ENCODE peak calls at places on chromosomes 4 and X, in eight cellular contexts. K is activated CD4-positive, alpha-beta T cell treated with anti-CD3 and anti-CD28 coated beads for 1 hour; D is mucosa of descending colon; P is activated CD8-positive, alpha-beta T cell treated with anti-CD3 and anti-CD28 coated beads for 36 hours; W is type B pancreatic cell; L is neural crest cell; R is nephron progenitor cell; E is retina. V is an unnamed sample.

GRCh38 chr4:152486414-152487389 is 49.2 kb downstream of the FBXW7 start:
- DNase-seq in K (no peak), D (no peak), P (no peak), W (no peak), L (no peak), R (no peak), E (peak; percentile 22), V (peak; percentile 36)

GRCh38 chrX:56564182-56564885 is 907 bp downstream of the UBQLN2 start:
- DNase-seq in K (no peak), D (peak; percentile 38), P (peak; percentile 47), W (no peak), L (no peak), R (peak; percentile 5), E (peak; percentile 73), V (peak; percentile 43)

GRCh38 chr4:66852843-66853242 is 692.5 kb downstream of the CENPC start:
- DNase-seq in K (no peak), D (no peak), P (no peak), W (no peak), L (no peak), R (no peak), E (no peak), V (no peak)

GRCh38 chr4:93368968-93369367 is 459.6 kb upstream of the ATOH1 start:
- DNase-seq in K (no peak), D (no peak), P (no peak), W (no peak), L (no peak), R (no peak), E (no peak), V (no peak)

GRCh38 chrX:30570505-30570904 is 7.1 kb downstream of the TASL start:
- DNase-seq in K (no peak), D (no peak), P (no peak), W (no peak), L (no peak), R (no peak), E (peak; percentile 11), V (peak; percentile 8)

GRCh38 chr4:121370729-121371325 is 10.0 kb downstream of the QRFPR start:
- DNase-seq in K (no peak), D (no peak), P (peak; percentile 72), W (no peak), L (peak; percentile 43), R (peak; percentile 28), E (no peak), V (peak; percentile 62)

GRCh38 chrX:110847334-110847733 is 51.7 kb upstream of the CHRDL1 start:
- DNase-seq in K (no peak), D (no peak), P (no peak), W (no peak), L (peak; percentile 40), R (peak; percentile 38), E (peak; percentile 50), V (peak; percentile 82)

GRCh38 chrX:67780694-67781109 is 236.9 kb downstream of the AR start:
- DNase-seq in K (no peak), D (peak; percentile 18), P (peak; percentile 9), W (no peak), L (no peak), R (no peak), E (no peak), V (peak; percentile 57)

GRCh38 chr4:182143822-182144620 is 99.2 kb upstream of the TENM3 start:
- DNase-seq in K (no peak), D (no peak), P (peak; percentile 13), W (peak; percentile 83), L (peak; percentile 51), R (peak; percentile 72), E (peak; percentile 97), V (peak; percentile 95)

GRCh38 chr4:184889683-184890082 is 63.9 kb upstream of the ACSL1 start:
- DNase-seq in K (no peak), D (no peak), P (no peak), W (no peak), L (no peak), R (no peak), E (peak; percentile 14), V (no peak)

GRCh38 chr4:1809754-1810502 is 16.8 kb downstream of the FGFR3 start:
- DNase-seq in K (peak; percentile 52), D (peak; percentile 85), P (peak; percentile 83), W (peak; percentile 88), L (peak; percentile 92), R (peak; percentile 89), E (peak; percentile 91), V (peak; percentile 90)

GRCh38 chr4:90318208-90318607 is 191.0 kb downstream of the CCSER1 start:
- DNase-seq in K (no peak), D (no peak), P (no peak), W (no peak), L (no peak), R (no peak), E (no peak), V (no peak)

GRCh38 chr4:183830438-183830985 is 74.6 kb upstream of the STOX2 start:
- DNase-seq in K (no peak), D (no peak), P (no peak), W (no peak), L (no peak), R (no peak), E (no peak), V (no peak)

GRCh38 chr4:168514249-168514852 is 17.5 kb downstream of the PALLD start:
- DNase-seq in K (no peak), D (no peak), P (peak; percentile 13), W (no peak), L (no peak), R (no peak), E (no peak), V (peak; percentile 51)

GRCh38 chr4:54784188-54784671 is 126.5 kb downstream of the KIT start:
- DNase-seq in K (no peak), D (peak; percentile 58), P (no peak), W (no peak), L (no peak), R (no peak), E (peak; percentile 55), V (peak; percentile 72)

GRCh38 chr4:134278675-134279074 is 77.1 kb upstream of the PABPC4L start:
- DNase-seq in K (no peak), D (no peak), P (no peak), W (no peak), L (no peak), R (no peak), E (no peak), V (no peak)

GRCh38 chr4:106495498-106495897 is 126.9 kb upstream of the GIMD1 start:
- DNase-seq in K (no peak), D (no peak), P (no peak), W (no peak), L (no peak), R (no peak), E (no peak), V (no peak)

GRCh38 chrX:13235930-13236329 is 83.9 kb downstream of the ATXN3L start:
- DNase-seq in K (no peak), D (no peak), P (no peak), W (no peak), L (no peak), R (no peak), E (no peak), V (no peak)

GRCh38 chrX:106300239-106300638 is 132.1 kb downstream of the PWWP3B start:
- DNase-seq in K (no peak), D (no peak), P (no peak), W (no peak), L (no peak), R (no peak), E (no peak), V (no peak)

GRCh38 chr4:168409089-168409801 is 71.0 kb downstream of the DDX60L start:
- DNase-seq in K (no peak), D (no peak), P (no peak), W (no peak), L (no peak), R (no peak), E (no peak), V (no peak)

GRCh38 chrX:130702867-130703707 is 199.9 kb downstream of the ENOX2 start:
- DNase-seq in K (no peak), D (no peak), P (no peak), W (no peak), L (no peak), R (no peak), E (no peak), V (no peak)

GRCh38 chr4:110663738-110664444 is 41.0 kb upstream of the PITX2 start:
- DNase-seq in K (no peak), D (no peak), P (no peak), W (no peak), L (no peak), R (no peak), E (no peak), V (no peak)

GRCh38 chr4:117692538-117692937 is 341.7 kb upstream of the NDST3 start:
- DNase-seq in K (no peak), D (no peak), P (no peak), W (no peak), L (no peak), R (no peak), E (no peak), V (no peak)